ENCODE peak calls at places on chromosomes 16 and 17, in six cellular contexts. I, O, D, X, C and W are unnamed samples.

GRCh38 chr17:82551779-82552457 is 32.4 kb downstream of the FOXK2 start:
- DNase-seq in C (peak), O (peak), X (peak), I (peak), D (peak), W (no peak)

GRCh38 chr16:85545227-85545818 is 67.8 kb upstream of the GSE1 start:
- DNase-seq in O (no peak), C (no peak), X (no peak), D (no peak), I (no peak), W (no peak)

GRCh38 chr17:34305606-34306005 is 13.6 kb upstream of the CCL8 start:
- DNase-seq in X (no peak), I (no peak), O (no peak), D (no peak), C (no peak), W (no peak)

GRCh38 chr17:82828875-82829487 is 10.8 kb downstream of the ZNF750 start:
- DNase-seq in D (no peak), O (no peak), X (no peak), C (no peak), I (no peak), W (no peak)

GRCh38 chr17:968812-969766 is 10.5 kb downstream of the NXN start:
- DNase-seq in C (no peak), O (no peak), D (no peak), I (peak), X (no peak), W (no peak)

GRCh38 chr17:3944485-3945388 is 19.5 kb downstream of the ATP2A3 start:
- DNase-seq in X (no peak), C (no peak), O (peak), I (peak), D (peak), W (no peak)

GRCh38 chr16:29192329-29193247 is 207.7 kb downstream of the LAT start:
- DNase-seq in D (no peak), C (no peak), O (no peak), X (no peak), I (no peak), W (peak)

GRCh38 chr16:57235128-57236092 is 9.6 kb upstream of the ARL2BP start:
- DNase-seq in X (peak), O (peak), I (no peak), C (no peak), D (no peak), W (no peak)

GRCh38 chr17:73956595-73957465 is 246.6 kb upstream of the RPL38 start:
- DNase-seq in X (peak), C (no peak), I (peak), O (peak), D (peak), W (no peak)

GRCh38 chr16:47565454-47565853 is 104.3 kb downstream of the PHKB start:
- DNase-seq in X (no peak), O (peak), D (no peak), C (no peak), I (peak), W (no peak)

GRCh38 chr16:81515721-81516120 is 71.1 kb downstream of the CMIP start:
- DNase-seq in O (no peak), X (no peak), I (no peak), C (no peak), D (no peak), W (no peak)

GRCh38 chr17:4833941-4834501 is 881 bp downstream of the MINK1 start:
- DNase-seq in X (no peak), I (peak), C (peak), O (peak), D (peak), W (no peak)

GRCh38 chr16:6023449-6023848 is 925.9 kb upstream of the EEF2KMT start:
- DNase-seq in I (no peak), D (no peak), C (no peak), X (no peak), O (no peak), W (no peak)

GRCh38 chr16:19843371-19843770 is 41.3 kb downstream of the GPRC5B start:
- DNase-seq in I (no peak), C (peak), D (no peak), X (no peak), O (no peak), W (no peak)

GRCh38 chr17:9647014-9647413 is 1.7 kb downstream of the USP43 start:
- DNase-seq in D (no peak), I (no peak), O (no peak), X (no peak), C (peak), W (no peak)

GRCh38 chr17:13462161-13462560 is 139.6 kb downstream of the HS3ST3A1 start:
- DNase-seq in D (no peak), O (no peak), X (no peak), I (peak), C (no peak), W (no peak)

GRCh38 chr16:72566174-72566573 is 394.2 kb upstream of the PMFBP1 start:
- DNase-seq in I (no peak), D (no peak), O (no peak), X (no peak), C (no peak), W (no peak)

GRCh38 chr16:84780063-84780462 is 39.7 kb upstream of the CRISPLD2 start:
- DNase-seq in C (no peak), O (no peak), X (no peak), I (no peak), D (no peak), W (no peak)

GRCh38 chr17:44279586-44280344 is 11.8 kb upstream of the SLC4A1 start:
- DNase-seq in O (peak), X (no peak), I (peak), D (peak), C (peak), W (no peak)

GRCh38 chr17:3557768-3558583 is at the start of gene TRPV3:
- DNase-seq in D (no peak), X (no peak), O (peak), I (no peak), C (no peak), W (no peak)

GRCh38 chr16:17161034-17161433 is 309.7 kb downstream of the XYLT1 start:
- DNase-seq in C (no peak), D (no peak), O (no peak), I (no peak), X (no peak), W (no peak)

GRCh38 chr16:17194190-17194780 is 276.5 kb downstream of the XYLT1 start:
- DNase-seq in I (peak), X (peak), O (peak), D (peak), C (no peak), W (peak)

GRCh38 chr17:77285594-77286390 is 145.0 kb downstream of the SEC14L1 start:
- DNase-seq in D (no peak), O (peak), X (no peak), I (peak), C (peak), W (no peak)

GRCh38 chr17:3911271-3912053 is 4.8 kb downstream of the P2RX1 start:
- DNase-seq in X (no peak), I (no peak), O (peak), D (no peak), C (no peak), W (no peak)

GRCh38 chr16:87465306-87465705 is 27.5 kb downstream of the ZCCHC14 start:
- DNase-seq in O (peak), X (no peak), I (peak), C (peak), D (no peak), W (peak)

GRCh38 chr16:49382916-49383315 is 9.3 kb downstream of the C16orf78 start:
- DNase-seq in X (no peak), C (no peak), I (no peak), O (no peak), D (peak), W (no peak)

GRCh38 chr17:39867084-39867890 is 715 bp upstream of the ZPBP2 start:
- DNase-seq in X (no peak), D (no peak), C (no peak), O (peak), I (no peak), W (no peak)

GRCh38 chr17:45785373-45786193 is 1.5 kb downstream of the CRHR1 start:
- DNase-seq in O (peak), X (no peak), I (no peak), D (peak), C (no peak), W (no peak)

GRCh38 chr17:4558311-4558972 is 1.9 kb downstream of the GGT6 start:
- DNase-seq in O (no peak), I (no peak), D (no peak), C (no peak), X (no peak), W (no peak)

GRCh38 chr17:40490289-40490853 is 11.1 kb downstream of the TNS4 start:
- DNase-seq in C (peak), D (no peak), X (peak), O (peak), I (peak), W (no peak)

GRCh38 chr16:87956771-87957279 is 5.6 kb downstream of the BANP start:
- DNase-seq in O (peak), D (no peak), I (no peak), C (peak), X (no peak), W (no peak)

GRCh38 chr17:18322522-18322921 is 7.4 kb downstream of the SMCR8 start:
- DNase-seq in D (no peak), C (no peak), X (no peak), O (no peak), I (no peak), W (no peak)

GRCh38 chr16:14961405-14962186 is 13.2 kb upstream of the PDXDC1 start:
- DNase-seq in X (no peak), I (no peak), D (no peak), C (no peak), O (no peak), W (no peak)

GRCh38 chr16:1184980-1185379 is 32.1 kb downstream of the CACNA1H start:
- DNase-seq in D (no peak), I (no peak), O (no peak), C (no peak), X (no peak), W (no peak)

GRCh38 chr16:15933781-15934180 is 15.6 kb upstream of the ABCC1 start:
- DNase-seq in C (no peak), I (no peak), X (no peak), D (no peak), O (no peak), W (no peak)

GRCh38 chr17:50272711-50273653 is 1.3 kb upstream of the TMEM92 start:
- DNase-seq in O (peak), X (peak), D (peak), C (no peak), I (peak), W (no peak)

GRCh38 chr17:34584805-34585416 is 5.5 kb downstream of the TMEM132E start:
- DNase-seq in D (no peak), X (no peak), I (peak), C (peak), O (no peak), W (no peak)